ENCODE peak calls at places on chromosome 1, in five cellular contexts. T, O, R, N and Q are unnamed samples.

GRCh38 chr1:221717491-221717865 is 24.4 kb downstream of the DUSP10 start:
- ATAC-seq in N (no peak), T (no peak), O (no peak), R (no peak), Q (no peak)

GRCh38 chr1:232528472-232529089 is 101.4 kb downstream of the SIPA1L2 start:
- ATAC-seq in R (peak), N (peak), O (no peak), T (no peak), Q (no peak)

GRCh38 chr1:242747233-242747632 is 222.7 kb upstream of the PLD5 start:
- ATAC-seq in T (no peak), R (no peak), N (no peak), O (no peak), Q (no peak)

GRCh38 chr1:94623560-94624148 is 82.1 kb upstream of the F3 start:
- ATAC-seq in R (no peak), T (no peak), N (no peak), O (no peak), Q (no peak)

GRCh38 chr1:241848680-241849344 is 808 bp downstream of the EXO1 start:
- ATAC-seq in O (no peak), R (no peak), T (no peak), N (peak), Q (no peak)

GRCh38 chr1:3732747-3733602 is 19.3 kb upstream of the CCDC27 start:
- ATAC-seq in R (no peak), N (no peak), T (no peak), O (no peak), Q (no peak)

GRCh38 chr1:237250055-237250454 is 208.1 kb downstream of the RYR2 start:
- ATAC-seq in O (no peak), T (no peak), N (no peak), R (no peak), Q (no peak)

GRCh38 chr1:184407816-184408510 is 21.1 kb downstream of the C1orf21 start:
- ATAC-seq in N (no peak), T (no peak), O (no peak), R (no peak), Q (no peak)

GRCh38 chr1:98102369-98103030 is 181.7 kb upstream of the DPYD start:
- ATAC-seq in R (no peak), O (no peak), T (no peak), N (no peak), Q (no peak)